ENCODE peak calls at places on chromosomes 12 and 14, in nine cellular contexts. One of them, this sample, is unnamed.

GRCh38 chr12:50052964-50053363 is 4.4 kb upstream of the ASIC1 start:
- DNase-seq in uterus: no peak
- DNase-seq in right lobe of liver: no peak
- DNase-seq in Peyer's patch: no peak
- DNase-seq in testis: no peak
- DNase-seq in lower leg skin: no peak
- DNase-seq in NB4: no peak
- DNase-seq in transverse colon: no peak
- DNase-seq in spleen: no peak
- DNase-seq in this sample: no peak

GRCh38 chr12:106865685-106866084 is 90.0 kb upstream of the TMEM263 start:
- DNase-seq in uterus: no peak
- DNase-seq in right lobe of liver: no peak
- DNase-seq in Peyer's patch: no peak
- DNase-seq in testis: no peak
- DNase-seq in lower leg skin: no peak
- DNase-seq in NB4: no peak
- DNase-seq in transverse colon: no peak
- DNase-seq in spleen: no peak
- DNase-seq in this sample: no peak

GRCh38 chr12:11500222-11500860 is 105.0 kb upstream of the PRB2 start:
- DNase-seq in uterus: peak; percentile 71
- DNase-seq in right lobe of liver: peak; percentile 83
- DNase-seq in Peyer's patch: peak; percentile 76
- DNase-seq in testis: peak; percentile 91
- DNase-seq in lower leg skin: peak; percentile 44
- DNase-seq in NB4: peak; percentile 76
- DNase-seq in transverse colon: peak; percentile 83
- DNase-seq in spleen: peak; percentile 86
- DNase-seq in this sample: no peak

GRCh38 chr12:108175310-108175709 is 46.2 kb downstream of the WSCD2 start:
- DNase-seq in uterus: no peak
- DNase-seq in right lobe of liver: no peak
- DNase-seq in Peyer's patch: no peak
- DNase-seq in testis: no peak
- DNase-seq in lower leg skin: no peak
- DNase-seq in NB4: peak; percentile 14
- DNase-seq in transverse colon: no peak
- DNase-seq in spleen: no peak
- DNase-seq in this sample: no peak

GRCh38 chr14:29926228-29926627 is 1.4 kb downstream of the PRKD1 start:
- DNase-seq in uterus: no peak
- DNase-seq in right lobe of liver: no peak
- DNase-seq in Peyer's patch: no peak
- DNase-seq in testis: no peak
- DNase-seq in lower leg skin: no peak
- DNase-seq in NB4: no peak
- DNase-seq in transverse colon: no peak
- DNase-seq in spleen: no peak
- DNase-seq in this sample: no peak

GRCh38 chr12:14664434-14665023 is 31.9 kb downstream of the GUCY2C start:
- DNase-seq in uterus: no peak
- DNase-seq in right lobe of liver: no peak
- DNase-seq in Peyer's patch: peak; percentile 63
- DNase-seq in testis: peak; percentile 41
- DNase-seq in lower leg skin: peak; percentile 59
- DNase-seq in NB4: peak; percentile 50
- DNase-seq in transverse colon: peak; percentile 22
- DNase-seq in spleen: no peak
- DNase-seq in this sample: peak; percentile 5

GRCh38 chr12:67141405-67142018 is 127.6 kb upstream of the CAND1 start:
- DNase-seq in uterus: no peak
- DNase-seq in right lobe of liver: no peak
- DNase-seq in Peyer's patch: no peak
- DNase-seq in testis: no peak
- DNase-seq in lower leg skin: no peak
- DNase-seq in NB4: no peak
- DNase-seq in transverse colon: no peak
- DNase-seq in spleen: no peak
- DNase-seq in this sample: no peak

GRCh38 chr14:58315606-58316005 is 17.3 kb downstream of the ARID4A start:
- DNase-seq in uterus: no peak
- DNase-seq in right lobe of liver: no peak
- DNase-seq in Peyer's patch: no peak
- DNase-seq in testis: no peak
- DNase-seq in lower leg skin: no peak
- DNase-seq in NB4: no peak
- DNase-seq in transverse colon: no peak
- DNase-seq in spleen: no peak
- DNase-seq in this sample: no peak

GRCh38 chr12:90959538-90960139 is 4.7 kb upstream of the CCER1 start:
- DNase-seq in uterus: no peak
- DNase-seq in right lobe of liver: no peak
- DNase-seq in Peyer's patch: no peak
- DNase-seq in testis: peak; percentile 52
- DNase-seq in lower leg skin: no peak
- DNase-seq in NB4: peak; percentile 62
- DNase-seq in transverse colon: no peak
- DNase-seq in spleen: no peak
- DNase-seq in this sample: no peak

GRCh38 chr12:3365416-3366385 is 125.3 kb upstream of the PRMT8 start:
- DNase-seq in uterus: no peak
- DNase-seq in right lobe of liver: no peak
- DNase-seq in Peyer's patch: no peak
- DNase-seq in testis: peak; percentile 45
- DNase-seq in lower leg skin: no peak
- DNase-seq in NB4: no peak
- DNase-seq in transverse colon: no peak
- DNase-seq in spleen: no peak
- DNase-seq in this sample: no peak

GRCh38 chr14:101216725-101217463 is 313.4 kb upstream of the RTL1 start:
- DNase-seq in uterus: no peak
- DNase-seq in right lobe of liver: peak; percentile 50
- DNase-seq in Peyer's patch: peak; percentile 26
- DNase-seq in testis: peak; percentile 38
- DNase-seq in lower leg skin: no peak
- DNase-seq in NB4: no peak
- DNase-seq in transverse colon: no peak
- DNase-seq in spleen: peak; percentile 22
- DNase-seq in this sample: no peak

GRCh38 chr14:49420201-49420600 is 166.0 kb downstream of the RPS29 start:
- DNase-seq in uterus: no peak
- DNase-seq in right lobe of liver: no peak
- DNase-seq in Peyer's patch: no peak
- DNase-seq in testis: no peak
- DNase-seq in lower leg skin: no peak
- DNase-seq in NB4: no peak
- DNase-seq in transverse colon: no peak
- DNase-seq in spleen: no peak
- DNase-seq in this sample: no peak

GRCh38 chr12:26246483-26247164 is 51.3 kb downstream of the SSPN start:
- DNase-seq in uterus: no peak
- DNase-seq in right lobe of liver: no peak
- DNase-seq in Peyer's patch: peak; percentile 78
- DNase-seq in testis: no peak
- DNase-seq in lower leg skin: no peak
- DNase-seq in NB4: no peak
- DNase-seq in transverse colon: peak; percentile 85
- DNase-seq in spleen: no peak
- DNase-seq in this sample: no peak
- TF ChIP-seq POLR2A in uterus: no peak
- TF ChIP-seq POLR2A in right lobe of liver: no peak
- TF ChIP-seq POLR2A in Peyer's patch: no peak
- TF ChIP-seq POLR2A in testis: no peak
- TF ChIP-seq POLR2A in lower leg skin: no peak
- TF ChIP-seq POLR2A in NB4: no peak
- TF ChIP-seq POLR2A in transverse colon: no peak
- TF ChIP-seq POLR2A in spleen: no peak
- TF ChIP-seq POLR2A in this sample: no peak

GRCh38 chr14:67385618-67386017 is 25.5 kb downstream of the EIF2S1 start:
- DNase-seq in uterus: no peak
- DNase-seq in right lobe of liver: no peak
- DNase-seq in Peyer's patch: no peak
- DNase-seq in testis: no peak
- DNase-seq in lower leg skin: no peak
- DNase-seq in NB4: no peak
- DNase-seq in transverse colon: no peak
- DNase-seq in spleen: no peak
- DNase-seq in this sample: no peak
- TF ChIP-seq POLR2A in uterus: no peak
- TF ChIP-seq POLR2A in right lobe of liver: no peak
- TF ChIP-seq POLR2A in Peyer's patch: no peak
- TF ChIP-seq POLR2A in testis: no peak
- TF ChIP-seq POLR2A in lower leg skin: no peak
- TF ChIP-seq POLR2A in NB4: no peak
- TF ChIP-seq POLR2A in transverse colon: no peak
- TF ChIP-seq POLR2A in spleen: no peak
- TF ChIP-seq POLR2A in this sample: no peak

GRCh38 chr12:119877639-119877948 is 474 bp upstream of the CIT start:
- DNase-seq in uterus: no peak
- DNase-seq in right lobe of liver: no peak
- DNase-seq in Peyer's patch: no peak
- DNase-seq in testis: no peak
- DNase-seq in lower leg skin: no peak
- DNase-seq in NB4: no peak
- DNase-seq in transverse colon: no peak
- DNase-seq in spleen: no peak
- DNase-seq in this sample: no peak

DNA sequence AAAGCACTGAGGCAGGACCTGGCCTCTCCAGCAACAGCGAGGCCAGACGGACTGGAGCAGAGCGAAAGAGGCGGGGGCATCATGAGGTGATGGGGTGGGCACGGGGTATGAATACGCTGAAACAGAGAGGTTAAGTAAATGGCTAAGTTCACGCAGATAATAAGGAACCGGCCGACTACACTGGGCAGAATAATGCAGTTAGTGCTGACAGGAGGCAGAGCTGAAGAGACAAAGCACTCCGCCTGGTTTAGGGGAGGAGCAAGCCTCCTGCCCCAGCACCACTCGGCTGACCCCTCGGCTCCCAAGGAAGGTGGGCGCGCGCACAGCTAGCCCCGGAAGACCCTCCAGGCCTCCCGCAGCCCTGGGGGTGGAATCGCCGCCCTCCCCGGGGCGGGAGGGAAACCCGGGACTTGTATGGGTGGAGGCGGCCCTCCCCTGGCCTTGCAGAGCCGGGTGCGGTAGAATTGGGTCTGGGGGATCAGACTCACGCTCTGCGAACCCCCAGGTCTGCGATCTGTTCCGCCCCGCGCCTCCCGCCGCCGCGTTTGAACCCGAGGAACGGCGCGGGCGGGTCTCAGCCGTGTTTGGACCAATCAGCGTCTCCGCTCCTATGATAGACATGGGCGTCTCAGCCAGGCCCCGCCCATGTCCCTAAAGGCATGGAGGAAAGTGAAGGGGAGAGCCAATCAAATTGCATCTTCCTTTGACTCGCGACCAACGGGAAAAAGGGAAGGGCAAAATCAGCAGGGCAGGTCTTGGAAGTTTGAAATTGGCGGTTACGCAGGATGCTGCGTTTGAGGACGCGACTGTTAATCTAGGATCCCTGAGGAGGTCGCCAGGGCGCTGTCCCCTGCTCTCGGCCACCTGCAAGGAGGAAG is at the start of gene CIT:
- DNase-seq in uterus: peak; percentile 57
- DNase-seq in right lobe of liver: peak; percentile 87
- DNase-seq in Peyer's patch: peak; percentile 95
- DNase-seq in testis: peak; percentile 94
- DNase-seq in lower leg skin: peak; percentile 90
- DNase-seq in NB4: peak; percentile 98
- DNase-seq in transverse colon: peak; percentile 91
- DNase-seq in spleen: peak; percentile 93
- DNase-seq in this sample: peak; percentile 83
- TF ChIP-seq POLR2A in uterus: no peak
- TF ChIP-seq POLR2A in right lobe of liver: no peak
- TF ChIP-seq POLR2A in Peyer's patch: no peak
- TF ChIP-seq POLR2A in testis: no peak
- TF ChIP-seq POLR2A in lower leg skin: no peak
- TF ChIP-seq POLR2A in NB4: peak; percentile 77
- TF ChIP-seq POLR2A in transverse colon: no peak
- TF ChIP-seq POLR2A in spleen: no peak
- TF ChIP-seq POLR2A in this sample: peak; percentile 44

GRCh38 chr12:92503029-92503931 is 199.5 kb upstream of the PLEKHG7 start:
- DNase-seq in uterus: peak; percentile 38
- DNase-seq in right lobe of liver: no peak
- DNase-seq in Peyer's patch: no peak
- DNase-seq in testis: no peak
- DNase-seq in lower leg skin: no peak
- DNase-seq in NB4: no peak
- DNase-seq in transverse colon: no peak
- DNase-seq in spleen: no peak
- DNase-seq in this sample: no peak

GRCh38 chr12:92506460-92506859 is 196.3 kb upstream of the PLEKHG7 start:
- DNase-seq in uterus: no peak
- DNase-seq in right lobe of liver: no peak
- DNase-seq in Peyer's patch: no peak
- DNase-seq in testis: no peak
- DNase-seq in lower leg skin: no peak
- DNase-seq in NB4: no peak
- DNase-seq in transverse colon: no peak
- DNase-seq in spleen: no peak
- DNase-seq in this sample: no peak

GRCh38 chr12:92503977-92504966 is 198.5 kb upstream of the PLEKHG7 start:
- DNase-seq in uterus: no peak
- DNase-seq in right lobe of liver: peak; percentile 87
- DNase-seq in Peyer's patch: peak; percentile 71
- DNase-seq in testis: no peak
- DNase-seq in lower leg skin: no peak
- DNase-seq in NB4: no peak
- DNase-seq in transverse colon: peak; percentile 25
- DNase-seq in spleen: no peak
- DNase-seq in this sample: no peak

GRCh38 chr12:92506891-92507290 is 195.9 kb upstream of the PLEKHG7 start:
- DNase-seq in uterus: no peak
- DNase-seq in right lobe of liver: no peak
- DNase-seq in Peyer's patch: no peak
- DNase-seq in testis: no peak
- DNase-seq in lower leg skin: no peak
- DNase-seq in NB4: no peak
- DNase-seq in transverse colon: no peak
- DNase-seq in spleen: no peak
- DNase-seq in this sample: no peak

GRCh38 chr12:92505373-92506340 is 197.1 kb upstream of the PLEKHG7 start:
- DNase-seq in uterus: peak; percentile 75
- DNase-seq in right lobe of liver: peak; percentile 64
- DNase-seq in Peyer's patch: peak; percentile 92
- DNase-seq in testis: peak; percentile 81
- DNase-seq in lower leg skin: no peak
- DNase-seq in NB4: peak; percentile 79
- DNase-seq in transverse colon: peak; percentile 69
- DNase-seq in spleen: peak; percentile 84
- DNase-seq in this sample: no peak
- TF ChIP-seq POLR2A in uterus: no peak
- TF ChIP-seq POLR2A in right lobe of liver: no peak
- TF ChIP-seq POLR2A in Peyer's patch: no peak
- TF ChIP-seq POLR2A in testis: no peak
- TF ChIP-seq POLR2A in lower leg skin: no peak
- TF ChIP-seq POLR2A in NB4: no peak
- TF ChIP-seq POLR2A in transverse colon: no peak
- TF ChIP-seq POLR2A in spleen: no peak
- TF ChIP-seq POLR2A in this sample: no peak